ENCODE peak calls at places on chromosomes 5 and 9, in four cellular contexts. One of them, this sample, is unnamed.

GRCh38 chr9:70034292-70034711 is 9.3 kb upstream of the MAMDC2 start:
- DNase-seq in suprapubic skin: no peak
- DNase-seq in stomach: no peak
- DNase-seq in uterus: no peak
- DNase-seq in this sample: no peak

GRCh38 chr9:131554088-131554864 is 9.0 kb downstream of the PRRT1B start:
- DNase-seq in suprapubic skin: no peak
- DNase-seq in uterus: no peak
- DNase-seq in stomach: no peak
- DNase-seq in this sample: no peak

GRCh38 chr5:62901001-62901400 is 322.4 kb downstream of the LRRC70 start:
- DNase-seq in uterus: no peak
- DNase-seq in suprapubic skin: no peak
- DNase-seq in stomach: no peak
- DNase-seq in this sample: no peak

GRCh38 chr9:89533396-89534187 is 35.7 kb upstream of the SEMA4D start:
- DNase-seq in suprapubic skin: no peak
- DNase-seq in uterus: no peak
- DNase-seq in stomach: no peak
- DNase-seq in this sample: no peak

GRCh38 chr5:77847814-77848290 is 71.7 kb upstream of the TBCA start:
- DNase-seq in suprapubic skin: no peak
- DNase-seq in uterus: no peak
- DNase-seq in stomach: no peak
- DNase-seq in this sample: no peak

GRCh38 chr9:91795500-91796241 is 154.4 kb downstream of the ROR2 start:
- DNase-seq in stomach: no peak
- DNase-seq in suprapubic skin: no peak
- DNase-seq in uterus: no peak
- DNase-seq in this sample: no peak

GRCh38 chr9:35615981-35616680 is 2.1 kb downstream of the CD72 start:
- DNase-seq in suprapubic skin: peak; percentile 65
- DNase-seq in uterus: no peak
- DNase-seq in stomach: no peak
- DNase-seq in this sample: no peak

GRCh38 chr5:135306557-135306956 is 92.5 kb downstream of the MACROH2A1 start:
- DNase-seq in suprapubic skin: no peak
- DNase-seq in stomach: no peak
- DNase-seq in uterus: no peak
- DNase-seq in this sample: no peak

GRCh38 chr5:21665525-21665924 is 1187.6 kb downstream of the CDH12 start:
- DNase-seq in stomach: no peak
- DNase-seq in suprapubic skin: no peak
- DNase-seq in uterus: no peak
- DNase-seq in this sample: no peak

GRCh38 chr9:92963831-92964606 is 16.7 kb downstream of the FGD3 start:
- DNase-seq in uterus: no peak
- DNase-seq in stomach: peak; percentile 49
- DNase-seq in suprapubic skin: peak; percentile 77
- DNase-seq in this sample: no peak

GRCh38 chr9:134923466-134923865 is 5.8 kb upstream of the FCN1 start:
- DNase-seq in uterus: no peak
- DNase-seq in stomach: no peak
- DNase-seq in suprapubic skin: no peak
- DNase-seq in this sample: no peak

GRCh38 chr9:124511891-124512805 is 4.9 kb upstream of the NR5A1 start:
- DNase-seq in uterus: no peak
- DNase-seq in stomach: no peak
- DNase-seq in suprapubic skin: no peak
- DNase-seq in this sample: no peak

GRCh38 chr9:131836021-131836420 is 96.1 kb upstream of the RAPGEF1 start:
- DNase-seq in suprapubic skin: no peak
- DNase-seq in stomach: no peak
- DNase-seq in uterus: no peak
- DNase-seq in this sample: no peak

GRCh38 chr5:138974227-138975063 is 99.3 kb upstream of the LRRTM2 start:
- DNase-seq in uterus: peak; percentile 62
- DNase-seq in stomach: peak; percentile 80
- DNase-seq in suprapubic skin: no peak
- DNase-seq in this sample: no peak

GRCh38 chr9:20216438-20216837 is 405.9 kb downstream of the MLLT3 start:
- DNase-seq in suprapubic skin: no peak
- DNase-seq in uterus: no peak
- DNase-seq in stomach: no peak
- DNase-seq in this sample: no peak

GRCh38 chr9:109278848-109279247 is 42.0 kb downstream of the EPB41L4B start:
- DNase-seq in uterus: no peak
- DNase-seq in suprapubic skin: no peak
- DNase-seq in stomach: no peak
- DNase-seq in this sample: no peak

GRCh38 chr5:38121420-38121819 is 136.9 kb upstream of the EGFLAM start:
- DNase-seq in stomach: no peak
- DNase-seq in suprapubic skin: no peak
- DNase-seq in uterus: no peak
- DNase-seq in this sample: no peak

GRCh38 chr5:170751631-170752030 is 31.9 kb upstream of the GABRP start:
- DNase-seq in stomach: no peak
- DNase-seq in suprapubic skin: peak; percentile 69
- DNase-seq in uterus: no peak
- DNase-seq in this sample: no peak

GRCh38 chr5:142671276-142671675 is 14.6 kb downstream of the FGF1 start:
- DNase-seq in stomach: no peak
- DNase-seq in suprapubic skin: no peak
- DNase-seq in uterus: no peak
- DNase-seq in this sample: no peak

GRCh38 chr5:57172466-57172961 is 1.3 kb upstream of the GPBP1 start:
- DNase-seq in suprapubic skin: no peak
- DNase-seq in stomach: no peak
- DNase-seq in uterus: no peak
- DNase-seq in this sample: no peak

GRCh38 chr5:113387844-113388243 is 46.9 kb downstream of the TSSK1B start:
- DNase-seq in uterus: no peak
- DNase-seq in stomach: no peak
- DNase-seq in suprapubic skin: no peak
- DNase-seq in this sample: no peak

GRCh38 chr9:93302586-93303257 is 118.8 kb downstream of the WNK2 start:
- DNase-seq in stomach: peak; percentile 75
- DNase-seq in suprapubic skin: no peak
- DNase-seq in uterus: peak; percentile 23
- DNase-seq in this sample: peak; percentile 47

GRCh38 chr5:10702040-10702629 is 58.9 kb downstream of the DAP start:
- DNase-seq in uterus: no peak
- DNase-seq in suprapubic skin: no peak
- DNase-seq in stomach: peak; percentile 43
- DNase-seq in this sample: no peak

GRCh38 chr5:10700516-10700915 is 60.5 kb downstream of the DAP start:
- DNase-seq in stomach: no peak
- DNase-seq in uterus: no peak
- DNase-seq in suprapubic skin: no peak
- DNase-seq in this sample: no peak

GRCh38 chr5:10699987-10700386 is 61.0 kb downstream of the DAP start:
- DNase-seq in uterus: no peak
- DNase-seq in stomach: no peak
- DNase-seq in suprapubic skin: no peak
- DNase-seq in this sample: no peak

GRCh38 chr5:10701567-10702039 is 59.4 kb downstream of the DAP start:
- DNase-seq in uterus: no peak
- DNase-seq in suprapubic skin: no peak
- DNase-seq in stomach: no peak
- DNase-seq in this sample: peak; percentile 39

GRCh38 chr5:10699281-10699874 is 61.7 kb downstream of the DAP start:
- DNase-seq in uterus: no peak
- DNase-seq in stomach: no peak
- DNase-seq in suprapubic skin: no peak
- DNase-seq in this sample: no peak
- TF ChIP-seq POLR2A in uterus: no peak
- TF ChIP-seq POLR2A in stomach: no peak
- TF ChIP-seq POLR2A in suprapubic skin: no peak
- TF ChIP-seq POLR2A in this sample: no peak

GRCh38 chr9:5868235-5868634 is 22.5 kb upstream of the MLANA start:
- DNase-seq in stomach: no peak
- DNase-seq in uterus: no peak
- DNase-seq in suprapubic skin: no peak
- DNase-seq in this sample: no peak
- TF ChIP-seq POLR2A in stomach: no peak
- TF ChIP-seq POLR2A in uterus: no peak
- TF ChIP-seq POLR2A in suprapubic skin: no peak
- TF ChIP-seq POLR2A in this sample: no peak

GRCh38 chr5:43555895-43556606 is 826 bp downstream of the PAIP1 start:
- DNase-seq in suprapubic skin: peak; percentile 82
- DNase-seq in uterus: peak; percentile 47
- DNase-seq in stomach: peak; percentile 46
- DNase-seq in this sample: peak; percentile 67

GRCh38 chr5:43554497-43554896 is 2.4 kb downstream of the PAIP1 start:
- DNase-seq in suprapubic skin: no peak
- DNase-seq in uterus: no peak
- DNase-seq in stomach: no peak
- DNase-seq in this sample: no peak

GRCh38 chr5:43553381-43553780 is 3.5 kb downstream of the PAIP1 start:
- DNase-seq in uterus: no peak
- DNase-seq in suprapubic skin: no peak
- DNase-seq in stomach: no peak
- DNase-seq in this sample: no peak

GRCh38 chr5:43560128-43560527 is 3.3 kb upstream of the PAIP1 start:
- DNase-seq in uterus: no peak
- DNase-seq in suprapubic skin: no peak
- DNase-seq in stomach: no peak
- DNase-seq in this sample: no peak

GRCh38 chr5:43556857-43557593 is at the start of gene PAIP1:
- DNase-seq in stomach: peak; percentile 78
- DNase-seq in uterus: peak; percentile 81
- DNase-seq in suprapubic skin: peak; percentile 91
- DNase-seq in this sample: peak; percentile 73
- TF ChIP-seq POLR2A in stomach: no peak
- TF ChIP-seq POLR2A in uterus: peak; percentile 51
- TF ChIP-seq POLR2A in suprapubic skin: no peak
- TF ChIP-seq POLR2A in this sample: peak; percentile 22

DNA sequence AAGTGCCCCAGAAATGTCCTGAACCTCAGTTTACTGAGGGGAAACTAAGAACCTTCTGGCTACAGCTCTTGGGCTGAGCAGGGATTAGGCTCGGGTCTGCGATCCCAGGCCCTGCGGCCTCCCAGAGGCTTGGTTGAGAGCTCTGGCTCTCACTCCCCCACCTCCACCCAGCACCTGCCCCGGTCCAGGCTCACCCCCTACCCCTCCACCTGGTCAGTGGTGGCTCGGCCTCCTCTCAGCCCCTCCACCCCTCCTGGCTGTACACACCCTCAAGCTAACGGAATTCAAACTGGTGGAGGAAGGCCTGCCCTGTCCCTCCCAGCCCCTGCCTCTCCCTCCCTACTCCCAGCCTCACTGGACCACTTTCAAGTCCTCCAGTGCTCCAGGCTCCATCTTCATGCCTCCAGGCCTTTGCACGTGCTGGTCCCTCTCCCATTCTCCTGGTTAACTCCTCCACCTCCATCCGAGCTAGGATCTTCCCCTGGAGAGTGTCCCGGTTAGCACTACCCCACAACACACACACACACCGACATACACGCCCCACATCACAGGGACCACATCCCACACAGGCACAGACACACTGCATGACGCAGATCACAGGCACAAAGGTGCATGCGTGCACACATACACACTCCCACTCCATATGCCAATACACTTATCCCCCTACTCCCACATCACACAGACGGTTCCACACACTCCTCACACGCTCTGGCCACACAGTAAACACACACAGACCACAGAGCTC is 130.9 kb downstream of the C9orf50 start:
- DNase-seq in uterus: peak; percentile 71
- DNase-seq in stomach: no peak
- DNase-seq in suprapubic skin: no peak
- DNase-seq in this sample: no peak
- TF ChIP-seq POLR2A in uterus: no peak
- TF ChIP-seq POLR2A in stomach: no peak
- TF ChIP-seq POLR2A in suprapubic skin: no peak
- TF ChIP-seq POLR2A in this sample: no peak

GRCh38 chr9:73149371-73150067 is 2.1 kb upstream of the ANXA1 start:
- DNase-seq in suprapubic skin: no peak
- DNase-seq in uterus: no peak
- DNase-seq in stomach: no peak
- DNase-seq in this sample: no peak

GRCh38 chr9:73152445-73152844 is 780 bp downstream of the ANXA1 start:
- DNase-seq in suprapubic skin: no peak
- DNase-seq in uterus: no peak
- DNase-seq in stomach: no peak
- DNase-seq in this sample: no peak

GRCh38 chr9:73152953-73153352 is 1.3 kb downstream of the ANXA1 start:
- DNase-seq in uterus: no peak
- DNase-seq in suprapubic skin: no peak
- DNase-seq in stomach: no peak
- DNase-seq in this sample: no peak

GRCh38 chr9:73153793-73154227 is 2.1 kb downstream of the ANXA1 start:
- DNase-seq in stomach: no peak
- DNase-seq in uterus: no peak
- DNase-seq in suprapubic skin: no peak
- DNase-seq in this sample: no peak

GRCh38 chr9:73151653-73152382 is at the start of gene ANXA1:
- DNase-seq in stomach: no peak
- DNase-seq in uterus: no peak
- DNase-seq in suprapubic skin: no peak
- DNase-seq in this sample: peak; percentile 73
- TF ChIP-seq POLR2A in stomach: no peak
- TF ChIP-seq POLR2A in uterus: peak; percentile 46
- TF ChIP-seq POLR2A in suprapubic skin: peak; percentile 95
- TF ChIP-seq POLR2A in this sample: peak; percentile 76

DNA sequence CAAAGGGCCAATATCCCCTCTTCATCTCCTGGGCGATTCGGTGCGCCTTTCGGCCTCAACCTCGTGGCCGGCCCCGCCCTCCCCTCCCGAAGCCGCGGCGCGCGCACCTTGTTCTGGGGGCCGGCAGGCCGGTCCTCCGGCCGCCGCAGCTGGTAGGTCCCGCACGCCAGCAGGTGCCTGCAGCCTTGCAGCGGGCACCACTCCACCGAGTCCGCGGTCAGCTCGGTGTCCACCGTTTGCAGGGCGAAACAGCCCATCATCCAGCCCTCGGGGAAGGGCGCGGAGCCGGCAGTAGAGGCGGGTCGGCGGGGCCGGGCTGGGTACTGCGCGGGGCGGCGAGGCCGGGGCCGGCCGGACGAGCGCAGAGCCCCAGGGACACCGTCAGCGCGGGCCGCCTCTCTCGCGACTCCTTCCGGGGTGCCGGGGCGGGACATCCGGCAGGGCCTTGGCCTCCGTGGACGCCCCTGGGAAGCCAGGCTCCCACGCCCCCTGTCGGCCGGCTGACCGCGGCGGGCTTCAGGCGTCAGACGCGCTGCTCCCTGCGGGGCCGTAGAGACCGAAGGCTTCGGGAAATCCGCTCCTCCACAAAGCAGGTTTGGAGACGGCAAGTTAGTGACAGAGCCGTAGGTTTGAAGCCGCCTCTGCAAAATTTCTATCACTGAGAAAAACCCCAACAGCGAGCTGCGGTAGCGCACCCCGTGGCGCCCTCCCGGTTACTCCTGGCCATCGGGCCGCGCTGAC is at the start of gene DPH7:
- DNase-seq in uterus: peak; percentile 94
- DNase-seq in suprapubic skin: peak; percentile 96
- DNase-seq in stomach: peak; percentile 97
- DNase-seq in this sample: peak; percentile 93
- TF ChIP-seq POLR2A in uterus: peak; percentile 72
- TF ChIP-seq POLR2A in suprapubic skin: no peak
- TF ChIP-seq POLR2A in stomach: no peak
- TF ChIP-seq POLR2A in this sample: peak; percentile 33